ENCODE peak calls at places on chromosomes 1 and 21, in ten cellular contexts. W, N, J, U, M, Z, E, B, V and K are unnamed samples.

GRCh38 chr1:21631944-21632887 is 36.9 kb downstream of the RAP1GAP start:
- DNase-seq in W (no peak), N (no peak), J (no peak), U (no peak), M (no peak), Z (no peak), E (no peak), B (no peak), V (no peak), K (no peak)

GRCh38 chr1:42379794-42380616 is 587 bp upstream of the RIMKLA start:
- DNase-seq in W (peak), N (no peak), J (no peak), U (no peak), M (no peak), Z (peak), E (no peak), B (no peak), V (no peak), K (no peak)

GRCh38 chr1:54857741-54858665 is 29.0 kb downstream of the DHCR24 start:
- DNase-seq in W (peak), N (no peak), J (no peak), U (no peak), M (no peak), Z (no peak), E (no peak), B (no peak), V (no peak), K (no peak)

GRCh38 chr1:215891266-215891665 is 324.2 kb downstream of the KCTD3 start:
- DNase-seq in W (no peak), N (no peak), J (no peak), U (no peak), M (no peak), Z (no peak), E (no peak), B (no peak), V (no peak), K (no peak)

GRCh38 chr1:9253706-9254105 is 19.1 kb downstream of the H6PD start:
- DNase-seq in W (no peak), N (no peak), J (no peak), U (no peak), M (no peak), Z (no peak), E (no peak), B (no peak), V (no peak), K (no peak)

GRCh38 chr1:200969726-200970521 is 53.6 kb downstream of the KIF21B start:
- DNase-seq in W (no peak), N (no peak), J (no peak), U (no peak), M (no peak), Z (no peak), E (no peak), B (no peak), V (no peak), K (no peak)

GRCh38 chr1:208216062-208216461 is 28.1 kb downstream of the PLXNA2 start:
- DNase-seq in W (no peak), N (no peak), J (no peak), U (no peak), M (no peak), Z (no peak), E (peak), B (no peak), V (no peak), K (no peak)

GRCh38 chr1:116374340-116375164 is 1.5 kb downstream of the ATP1A1 start:
- DNase-seq in W (no peak), N (no peak), J (no peak), U (peak), M (no peak), Z (peak), E (no peak), B (peak), V (peak), K (no peak)

GRCh38 chr1:207691814-207692213 is 46.9 kb downstream of the CR1L start:
- DNase-seq in W (no peak), N (no peak), J (no peak), U (no peak), M (no peak), Z (no peak), E (no peak), B (no peak), V (no peak), K (no peak)

GRCh38 chr1:174989540-174990181 is 10.1 kb upstream of the CACYBP start:
- DNase-seq in W (no peak), N (no peak), J (no peak), U (no peak), M (no peak), Z (peak), E (no peak), B (no peak), V (peak), K (no peak)

GRCh38 chr1:205714190-205714905 is 34.0 kb upstream of the SLC45A3 start:
- DNase-seq in W (no peak), N (no peak), J (no peak), U (no peak), M (peak), Z (no peak), E (peak), B (no peak), V (no peak), K (no peak)

GRCh38 chr1:180652791-180653190 is 21.0 kb downstream of the XPR1 start:
- DNase-seq in W (no peak), N (no peak), J (no peak), U (no peak), M (no peak), Z (no peak), E (no peak), B (no peak), V (no peak), K (no peak)

GRCh38 chr1:50348449-50349241 is 74.6 kb downstream of the DMRTA2 start:
- DNase-seq in W (peak), N (peak), J (no peak), U (no peak), M (peak), Z (peak), E (peak), B (peak), V (no peak), K (peak)

GRCh38 chr1:45552309-45552708 is 1.7 kb downstream of the AKR1A1 start:
- DNase-seq in W (no peak), N (no peak), J (no peak), U (no peak), M (no peak), Z (no peak), E (no peak), B (no peak), V (no peak), K (no peak)

GRCh38 chr1:84027368-84027767 is 28.4 kb upstream of the TTLL7 start:
- DNase-seq in W (no peak), N (peak), J (no peak), U (no peak), M (no peak), Z (no peak), E (no peak), B (no peak), V (no peak), K (no peak)

GRCh38 chr1:219465247-219466093 is 147.4 kb downstream of the ZC3H11B start:
- DNase-seq in W (no peak), N (no peak), J (no peak), U (no peak), M (no peak), Z (no peak), E (peak), B (no peak), V (no peak), K (no peak)

GRCh38 chr1:165376811-165377153 is 20.3 kb upstream of the LMX1A start:
- DNase-seq in W (no peak), N (no peak), J (no peak), U (no peak), M (no peak), Z (no peak), E (peak), B (no peak), V (no peak), K (no peak)

GRCh38 chr1:61993331-61993961 is 201.2 kb upstream of the L1TD1 start:
- DNase-seq in W (no peak), N (no peak), J (no peak), U (no peak), M (no peak), Z (no peak), E (no peak), B (no peak), V (no peak), K (no peak)

GRCh38 chr21:37503848-37504467 is 137.4 kb downstream of the DYRK1A start:
- DNase-seq in W (no peak), N (no peak), J (no peak), U (no peak), M (no peak), Z (no peak), E (peak), B (no peak), V (no peak), K (no peak)

GRCh38 chr1:21333824-21334213 is 43.6 kb upstream of the ECE1 start:
- DNase-seq in W (no peak), N (no peak), J (no peak), U (no peak), M (no peak), Z (no peak), E (no peak), B (no peak), V (no peak), K (no peak)

GRCh38 chr1:82388679-82389078 is 587.9 kb downstream of the ADGRL2 start:
- DNase-seq in W (peak), N (no peak), J (no peak), U (no peak), M (peak), Z (no peak), E (no peak), B (no peak), V (no peak), K (no peak)

GRCh38 chr1:247273013-247273412 is 17.1 kb downstream of the VN1R5 start:
- DNase-seq in W (no peak), N (no peak), J (no peak), U (no peak), M (no peak), Z (peak), E (no peak), B (no peak), V (no peak), K (no peak)

GRCh38 chr1:35180776-35181374 is 12.1 kb downstream of the SFPQ start:
- DNase-seq in W (no peak), N (no peak), J (no peak), U (no peak), M (no peak), Z (no peak), E (no peak), B (no peak), V (no peak), K (no peak)